ENCODE peak calls at places on chromosomes 2 and 18, in ten cellular contexts. S, C, O, H, J, V, N, U, G and A are unnamed samples.

GRCh38 chr2:122078451-122078850 is 323.0 kb downstream of the TSN start:
- DNase-seq in S (no peak), C (no peak), O (no peak), H (no peak), J (no peak), V (peak), N (no peak), U (no peak), G (no peak), A (no peak)

GRCh38 chr2:120769787-120770120 is 34.1 kb downstream of the GLI2 start:
- DNase-seq in S (no peak), C (no peak), O (no peak), H (no peak), J (no peak), V (no peak), N (no peak), U (no peak), G (no peak), A (no peak)

GRCh38 chr2:37919631-37920032 is 5.5 kb upstream of the RMDN2 start:
- DNase-seq in S (no peak), C (no peak), O (no peak), H (no peak), J (no peak), V (no peak), N (no peak), U (no peak), G (no peak), A (no peak)

GRCh38 chr2:187274146-187274545 is 173.9 kb downstream of the CALCRL start:
- DNase-seq in S (no peak), C (no peak), O (no peak), H (no peak), J (no peak), V (no peak), N (no peak), U (no peak), G (no peak), A (no peak)

GRCh38 chr2:101328474-101329007 is 20.0 kb upstream of the RNF149 start:
- DNase-seq in S (no peak), C (no peak), O (no peak), H (peak), J (peak), V (no peak), N (peak), U (no peak), G (no peak), A (no peak)

GRCh38 chr18:78860117-78860516 is 119.5 kb upstream of the SALL3 start:
- DNase-seq in S (no peak), C (no peak), O (no peak), H (no peak), J (no peak), V (no peak), N (no peak), U (no peak), G (no peak), A (no peak)

GRCh38 chr2:96164459-96165184 is 19.4 kb upstream of the DUSP2 start:
- DNase-seq in S (no peak), C (no peak), O (peak), H (peak), J (no peak), V (no peak), N (peak), U (no peak), G (no peak), A (peak)

GRCh38 chr2:159614534-159615186 is 1.7 kb downstream of the BAZ2B start:
- DNase-seq in S (peak), C (no peak), O (no peak), H (no peak), J (no peak), V (no peak), N (no peak), U (no peak), G (no peak), A (no peak)

GRCh38 chr2:58879834-58880233 is 638.7 kb upstream of the FANCL start:
- DNase-seq in S (no peak), C (no peak), O (no peak), H (no peak), J (no peak), V (no peak), N (no peak), U (no peak), G (no peak), A (no peak)

GRCh38 chr2:42618972-42619371 is 50.5 kb downstream of the MTA3 start:
- DNase-seq in S (peak), C (no peak), O (no peak), H (no peak), J (peak), V (peak), N (no peak), U (no peak), G (no peak), A (no peak)

GRCh38 chr18:58213931-58214431 is 170.0 kb downstream of the NEDD4L start:
- DNase-seq in S (peak), C (no peak), O (no peak), H (no peak), J (peak), V (no peak), N (no peak), U (no peak), G (no peak), A (no peak)

GRCh38 chr18:6712401-6712800 is 17.1 kb upstream of the ARHGAP28 start:
- DNase-seq in S (no peak), C (no peak), O (no peak), H (no peak), J (no peak), V (no peak), N (no peak), U (no peak), G (no peak), A (no peak)

GRCh38 chr18:10086458-10086857 is 172.6 kb downstream of the VAPA start:
- DNase-seq in S (peak), C (no peak), O (no peak), H (no peak), J (no peak), V (no peak), N (no peak), U (no peak), G (no peak), A (no peak)

GRCh38 chr2:187774551-187775071 is 220.4 kb upstream of the TFPI start:
- DNase-seq in S (peak), C (no peak), O (no peak), H (no peak), J (peak), V (no peak), N (no peak), U (no peak), G (no peak), A (no peak)

GRCh38 chr2:26184555-26185303 is 11.8 kb downstream of the GAREM2 start:
- DNase-seq in S (peak), C (no peak), O (peak), H (peak), J (no peak), V (peak), N (peak), U (no peak), G (peak), A (no peak)

GRCh38 chr2:231033147-231034132 is 3.9 kb upstream of the C2orf72 start:
- DNase-seq in S (no peak), C (no peak), O (no peak), H (no peak), J (no peak), V (no peak), N (no peak), U (no peak), G (no peak), A (no peak)

GRCh38 chr18:37465922-37466321 is 99.7 kb downstream of the CELF4 start:
- DNase-seq in S (no peak), C (no peak), O (no peak), H (no peak), J (no peak), V (no peak), N (no peak), U (no peak), G (no peak), A (peak)

GRCh38 chr18:39302481-39302880 is 1736.9 kb upstream of the CELF4 start:
- DNase-seq in S (no peak), C (no peak), O (no peak), H (no peak), J (no peak), V (no peak), N (no peak), U (no peak), G (no peak), A (no peak)

GRCh38 chr2:15708161-15708560 is 116.5 kb downstream of the DDX1 start:
- DNase-seq in S (no peak), C (no peak), O (no peak), H (no peak), J (no peak), V (no peak), N (no peak), U (no peak), G (no peak), A (no peak)

GRCh38 chr18:13198701-13199100 is 19.9 kb upstream of the LDLRAD4 start:
- DNase-seq in S (no peak), C (no peak), O (no peak), H (no peak), J (no peak), V (no peak), N (no peak), U (no peak), G (no peak), A (no peak)

GRCh38 chr2:179265082-179265575 is 497 bp upstream of the SESTD1 start:
- DNase-seq in S (peak), C (no peak), O (no peak), H (no peak), J (peak), V (no peak), N (no peak), U (no peak), G (no peak), A (no peak)

GRCh38 chr18:45497595-45498269 is 117.5 kb upstream of the SLC14A2 start:
- DNase-seq in S (no peak), C (no peak), O (no peak), H (no peak), J (no peak), V (no peak), N (no peak), U (no peak), G (no peak), A (no peak)

GRCh38 chr2:124027182-124027581 is 2.1 kb downstream of the CNTNAP5 start:
- DNase-seq in S (peak), C (no peak), O (no peak), H (no peak), J (peak), V (peak), N (no peak), U (peak), G (no peak), A (no peak)

GRCh38 chr18:64165906-64166305 is 17.0 kb upstream of the LINC00305 start:
- DNase-seq in S (peak), C (no peak), O (no peak), H (no peak), J (peak), V (no peak), N (no peak), U (no peak), G (no peak), A (no peak)

GRCh38 chr2:169661263-169661662 is 32.9 kb downstream of the CFAP210 start:
- DNase-seq in S (no peak), C (no peak), O (no peak), H (no peak), J (no peak), V (no peak), N (no peak), U (no peak), G (no peak), A (no peak)